ENCODE peak calls at places on chromosomes 4 and X, in four cellular contexts. Q, I, L and M are unnamed samples.

GRCh38 chr4:126701756-126702155 is 931.0 kb upstream of the INTU start:
- ATAC-seq in L (no peak), Q (no peak), I (no peak), M (peak; percentile 36)

GRCh38 chr4:98950925-98951324 is 22.0 kb upstream of the EIF4E start:
- ATAC-seq in L (no peak), I (no peak), Q (peak; percentile 36), M (no peak)

GRCh38 chr4:106033469-106033868 is 138.2 kb downstream of the NPNT start:
- ATAC-seq in L (no peak), I (no peak), Q (no peak), M (no peak)

GRCh38 chr4:151475338-151475737 is 66.4 kb downstream of the FHIP1A start:
- ATAC-seq in L (no peak), I (no peak), Q (no peak), M (no peak)

GRCh38 chr4:184719407-184719806 is 14.5 kb downstream of the CENPU start:
- ATAC-seq in Q (no peak), L (no peak), I (no peak), M (no peak)

GRCh38 chr4:32672369-32672768 is 1952.2 kb downstream of the PCDH7 start:
- ATAC-seq in L (no peak), I (no peak), Q (no peak), M (no peak)

GRCh38 chr4:37995981-37996770 is 36.0 kb downstream of the PTTG2 start:
- ATAC-seq in I (peak; percentile 48), L (no peak), Q (no peak), M (no peak)

GRCh38 chrX:154991039-154991438 is 31.5 kb downstream of the F8 start:
- ATAC-seq in L (no peak), Q (peak; percentile 75), I (no peak), M (no peak)

GRCh38 chr4:41887821-41888699 is 47.2 kb upstream of the TMEM33 start:
- ATAC-seq in Q (no peak), I (no peak), L (no peak), M (no peak)

GRCh38 chrX:134622056-134622812 is 36.0 kb downstream of the PLAC1 start:
- ATAC-seq in L (no peak), Q (peak; percentile 84), I (no peak), M (no peak)

GRCh38 chrX:68698955-68699354 is 51.5 kb downstream of the STARD8 start:
- ATAC-seq in L (no peak), Q (no peak), I (no peak), M (no peak)

GRCh38 chr4:141425124-141425523 is 204.4 kb downstream of the ZNF330 start:
- ATAC-seq in I (no peak), Q (no peak), L (no peak), M (no peak)

GRCh38 chr4:70269674-70270073 is 27.3 kb downstream of the CSN3 start:
- ATAC-seq in I (no peak), Q (no peak), L (no peak), M (no peak)

GRCh38 chr4:83108101-83108861 is 6.2 kb downstream of the PLAC8 start:
- ATAC-seq in L (no peak), I (no peak), Q (no peak), M (no peak)

GRCh38 chr4:38819569-38819968 is 15.0 kb upstream of the TLR1 start:
- ATAC-seq in L (no peak), Q (peak; percentile 64), I (no peak), M (no peak)

GRCh38 chr4:22490718-22491330 is 25.0 kb downstream of the ADGRA3 start:
- ATAC-seq in I (peak; percentile 93), Q (no peak), L (no peak), M (no peak)

GRCh38 chrX:1224954-1225353 is 12.5 kb upstream of the CRLF2 start:
- ATAC-seq in Q (peak; percentile 90), L (no peak), I (no peak), M (no peak)

GRCh38 chrX:14581081-14581480 is 51.7 kb downstream of the GLRA2 start:
- ATAC-seq in Q (no peak), I (no peak), L (no peak), M (no peak)

GRCh38 chr4:186132577-186133277 is 28.2 kb downstream of the FAM149A start:
- ATAC-seq in L (no peak), Q (peak; percentile 86), I (peak; percentile 55), M (no peak)

GRCh38 chr4:147984778-147985138 is 252.9 kb downstream of the ARHGAP10 start:
- ATAC-seq in Q (peak; percentile 10), L (peak; percentile 16), I (no peak), M (no peak)

GRCh38 chrX:131279197-131279596 is 9.9 kb downstream of the IGSF1 start:
- ATAC-seq in L (no peak), Q (no peak), I (no peak), M (no peak)

GRCh38 chr4:88022289-88022688 is 14.9 kb downstream of the PKD2 start:
- ATAC-seq in Q (no peak), I (no peak), L (no peak), M (no peak)

GRCh38 chr4:109078724-109079123 is 223.7 kb downstream of the COL25A1 start:
- ATAC-seq in L (peak; percentile 97), Q (no peak), I (no peak), M (no peak)

GRCh38 chr4:113849771-113850170 is 88.2 kb upstream of the CAMK2D start:
- ATAC-seq in I (no peak), Q (no peak), L (peak; percentile 34), M (no peak)

GRCh38 chr4:89661490-89661889 is 175.5 kb downstream of the SNCA start:
- ATAC-seq in Q (no peak), L (no peak), I (no peak), M (no peak)

GRCh38 chr4:159013692-159014091 is 89.2 kb upstream of the RAPGEF2 start:
- ATAC-seq in Q (no peak), I (no peak), L (no peak), M (no peak)

GRCh38 chr4:103424853-103425252 is 226.7 kb upstream of the CENPE start:
- ATAC-seq in I (no peak), L (no peak), Q (no peak), M (no peak)

GRCh38 chr4:24807611-24808010 is 12.2 kb downstream of the SOD3 start:
- ATAC-seq in Q (no peak), I (no peak), L (no peak), M (no peak)

GRCh38 chrX:4876268-4876667 is 1162.8 kb upstream of the PRKX start:
- ATAC-seq in Q (no peak), I (no peak), L (no peak), M (peak; percentile 67)

GRCh38 chr4:81491943-81492342 is 20.2 kb upstream of the RASGEF1B start:
- ATAC-seq in I (peak; percentile 79), Q (peak; percentile 85), L (peak; percentile 80), M (peak; percentile 28)

GRCh38 chrX:39766085-39766726 is 331.6 kb downstream of the BCOR start:
- ATAC-seq in L (no peak), I (peak; percentile 59), Q (peak; percentile 92), M (no peak)

GRCh38 chrX:38817004-38817703 is 15.9 kb downstream of the MID1IP1 start:
- ATAC-seq in L (peak; percentile 88), I (peak; percentile 94), Q (no peak), M (no peak)

GRCh38 chr4:168907119-168907698 is 102.8 kb downstream of the CBR4 start:
- ATAC-seq in Q (no peak), I (peak; percentile 68), L (peak; percentile 71), M (no peak)

GRCh38 chr4:80197132-80197573 is at the start of gene PRDM8:
- ATAC-seq in Q (peak; percentile 45), I (peak; percentile 18), L (no peak), M (no peak)

GRCh38 chr4:153933851-153934688 is 145.2 kb upstream of the SFRP2 start:
- ATAC-seq in L (peak; percentile 70), Q (no peak), I (no peak), M (peak; percentile 78)

GRCh38 chr4:55125087-55125721 is at the start of gene KDR:
- ATAC-seq in L (peak; percentile 92), Q (no peak), I (no peak), M (peak; percentile 83)

GRCh38 chr4:173564461-173564860 is 34.4 kb upstream of the HAND2 start:
- ATAC-seq in I (no peak), L (no peak), Q (no peak), M (no peak)

GRCh38 chr4:78687818-78688217 is 88.3 kb upstream of the BMP2K start:
- ATAC-seq in L (no peak), Q (no peak), I (no peak), M (no peak)

GRCh38 chr4:133865606-133866327 is 335.8 kb downstream of the PABPC4L start:
- ATAC-seq in L (no peak), Q (no peak), I (no peak), M (no peak)